ENCODE peak calls at places on chromosome 19, in eight cellular contexts. D is GM23338; N is tibial nerve; C is tibial artery; B is brain microvascular endothelial cell; O is neural progenitor cell; K is CD4-positive, alpha-beta T cell; P is psoas muscle. Z is an unnamed sample.

GRCh38 chr19:29579308-29579910 is 26.7 kb upstream of the POP4 start:
- DNase-seq in D (no peak), N (no peak), C (no peak), B (no peak), O (no peak), K (no peak), P (no peak), Z (no peak)

GRCh38 chr19:9827325-9828238 is at the start of gene UBL5:
- DNase-seq in D (peak; percentile 98), N (peak; percentile 72), C (peak; percentile 88), B (peak; percentile 76), O (peak; percentile 94), K (peak; percentile 86), P (peak; percentile 85), Z (peak; percentile 95)

GRCh38 chr19:14968247-14968646 is 11.4 kb downstream of the SLC1A6 start:
- DNase-seq in D (no peak), N (no peak), C (no peak), B (no peak), O (no peak), K (no peak), P (no peak), Z (no peak)

GRCh38 chr19:38251564-38252051 is 4.6 kb downstream of the PPP1R14A start:
- DNase-seq in D (peak; percentile 56), N (no peak), C (peak; percentile 73), B (peak; percentile 20), O (no peak), K (no peak), P (no peak), Z (no peak)

GRCh38 chr19:10501971-10502523 is 1.1 kb downstream of the KEAP1 start:
- DNase-seq in D (peak; percentile 58), N (peak; percentile 55), C (peak; percentile 72), B (peak; percentile 13), O (peak; percentile 54), K (peak; percentile 14), P (peak; percentile 83), Z (peak; percentile 86)

GRCh38 chr19:17302391-17303166 is 646 bp downstream of the ABHD8 start:
- DNase-seq in D (peak; percentile 72), N (no peak), C (no peak), B (no peak), O (peak; percentile 42), K (no peak), P (no peak), Z (no peak)

GRCh38 chr19:50835103-50835784 is 1.9 kb upstream of the KLK15 start:
- DNase-seq in D (peak; percentile 47), N (no peak), C (no peak), B (no peak), O (no peak), K (no peak), P (no peak), Z (peak; percentile 62)

GRCh38 chr19:3440082-3440481 is 40.2 kb downstream of the SMIM24 start:
- DNase-seq in D (peak; percentile 91), N (no peak), C (peak; percentile 50), B (no peak), O (peak; percentile 50), K (peak; percentile 53), P (peak; percentile 66), Z (peak; percentile 75)

DNA sequence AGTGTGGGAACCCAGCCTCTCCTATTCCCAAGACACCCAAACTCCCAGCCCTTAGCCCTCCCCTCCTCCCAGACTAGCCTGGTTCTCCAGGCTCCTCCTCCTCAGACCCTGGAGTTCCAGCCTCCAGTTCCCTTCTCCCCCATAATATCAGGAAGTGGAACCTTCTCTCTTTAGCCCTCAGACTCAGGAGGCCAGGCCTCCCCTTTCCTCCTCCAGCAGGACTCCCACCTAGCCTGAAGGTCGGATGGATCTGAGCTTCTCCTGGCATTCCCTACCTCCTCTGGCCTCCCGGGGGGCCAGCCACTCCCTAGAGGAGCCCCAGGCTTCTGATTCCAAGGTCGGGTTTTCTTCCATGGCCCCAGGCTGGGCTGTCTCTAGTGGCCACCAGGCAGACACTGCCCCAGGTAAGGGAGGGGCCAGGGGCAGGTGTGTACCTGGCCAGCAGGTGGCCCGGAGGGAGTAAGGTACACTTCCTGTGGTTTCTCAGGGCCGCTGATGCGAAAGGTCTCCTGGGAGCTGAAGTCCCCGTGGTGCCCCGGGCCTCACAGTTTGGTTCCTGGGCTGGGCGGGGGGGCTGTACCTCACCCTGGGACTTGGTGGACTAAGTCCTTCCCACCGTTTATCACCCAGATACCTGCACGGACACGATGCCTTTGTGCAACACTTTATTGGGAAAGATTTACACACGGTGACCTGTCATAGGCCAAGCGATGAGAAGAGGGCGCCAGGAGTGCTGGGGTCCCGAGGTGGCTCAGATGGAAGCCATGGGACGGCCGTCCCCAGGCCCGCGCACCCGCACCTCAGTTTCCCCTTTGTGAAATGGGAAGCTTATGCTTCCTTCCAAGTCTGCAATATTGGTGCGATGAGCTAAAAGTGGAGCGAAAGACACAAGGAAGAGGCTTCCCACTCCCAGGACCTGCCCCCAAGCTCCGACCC is at the start of gene TMC4:
- DNase-seq in D (peak; percentile 97), N (no peak), C (no peak), B (no peak), O (no peak), K (no peak), P (no peak), Z (peak; percentile 84)
- H3K27ac ChIP-seq in D (peak within 1 kb of the TSS; percentile 73), N (no peak within 1 kb of the TSS), C (no peak within 1 kb of the TSS), B (no peak within 1 kb of the TSS), O (no peak within 1 kb of the TSS), K (no peak within 1 kb of the TSS), P (no peak within 1 kb of the TSS), Z (peak within 1 kb of the TSS; percentile 66)

GRCh38 chr19:39501340-39501739 is 2.6 kb downstream of the DLL3 start:
- DNase-seq in D (no peak), N (no peak), C (no peak), B (no peak), O (no peak), K (no peak), P (no peak), Z (no peak)
- H3K27me3 ChIP-seq in D (peaks cover 94% of the 10 kb centered on the region), N (peaks cover 91% of the 10 kb centered on the region), C (peaks cover 91% of the 10 kb centered on the region), B (peaks cover 15% of the 10 kb centered on the region), O (peaks cover 100% of the 10 kb centered on the region), K (peaks cover 76% of the 10 kb centered on the region), P (peaks cover 93% of the 10 kb centered on the region), Z (peaks cover 32% of the 10 kb centered on the region)

DNA sequence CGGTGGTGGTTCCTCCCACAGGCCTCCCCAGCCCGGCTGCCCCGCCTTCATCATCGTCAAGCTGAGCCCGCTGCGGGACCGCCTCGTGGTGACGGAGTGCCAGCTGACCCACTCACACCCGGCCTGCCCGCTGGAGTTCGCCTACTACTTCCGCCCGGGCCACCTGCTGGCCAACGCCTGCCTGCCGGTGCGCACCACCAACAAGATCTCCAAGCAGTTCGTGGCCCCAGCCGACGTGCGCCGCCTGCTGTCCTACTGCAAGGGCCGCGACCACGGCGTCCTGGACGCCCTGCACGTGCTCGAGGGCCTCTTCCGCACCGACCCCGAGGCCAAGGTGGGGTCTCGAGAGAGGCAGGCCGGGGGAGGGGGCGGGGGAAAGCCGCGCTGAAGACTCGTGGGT is 12.0 kb downstream of the ZSWIM9 start:
- DNase-seq in D (peak; percentile 59), N (no peak), C (no peak), B (no peak), O (no peak), K (no peak), P (no peak), Z (no peak)
- TF ChIP-seq CTCF in D (peak; percentile 45), N (no peak), C (no peak), B (no peak), O (no peak), K (no peak), P (no peak), Z (no peak)

GRCh38 chr19:12995596-12996541 is 594 bp downstream of the NFIX start:
- DNase-seq in D (no peak), N (no peak), C (no peak), B (no peak), O (no peak), K (no peak), P (no peak), Z (peak; percentile 59)
- H3K27ac ChIP-seq in D (no peak overlapping the region), N (peak overlapping the region; percentile 77), C (peak overlapping the region; percentile 99), B (no peak overlapping the region), O (no peak overlapping the region), K (no peak overlapping the region), P (peak overlapping the region; percentile 99), Z (peak overlapping the region; percentile 61)

GRCh38 chr19:41930322-41930722 is 2.1 kb upstream of the ERFL start:
- DNase-seq in D (no peak), N (no peak), C (no peak), B (no peak), O (no peak), K (no peak), P (no peak), Z (no peak)
- H3K27me3 ChIP-seq in D (peaks cover 100% of the 10 kb centered on the region), N (peaks cover 99% of the 10 kb centered on the region), C (peaks cover 95% of the 10 kb centered on the region), B (peaks cover 70% of the 10 kb centered on the region), O (peaks cover 100% of the 10 kb centered on the region), K (no peaks in the 10 kb centered on the region), P (peaks cover 87% of the 10 kb centered on the region), Z (peaks cover 18% of the 10 kb centered on the region)

GRCh38 chr19:6126335-6126974 is 9.0 kb upstream of the ACSBG2 start:
- DNase-seq in D (peak; percentile 76), N (no peak), C (no peak), B (peak; percentile 41), O (peak; percentile 55), K (no peak), P (no peak), Z (no peak)
- TF ChIP-seq CTCF in D (peak; percentile 76), N (no peak), C (no peak), B (peak; percentile 49), O (peak; percentile 45), K (no peak), P (peak; percentile 5), Z (no peak)